ENCODE peak calls at places on chromosomes 2 and 18, in six cellular contexts. I, O, U, C, N and D are unnamed samples. For H3K36me3, the result is how much of the 10 kb centered on the place peaks cover.

GRCh38 chr2:113015655-113016054 is 10.4 kb downstream of the IL36A start:
- DNase-seq in I (no peak), C (no peak), N (no peak), O (no peak), U (no peak), D (no peak)

GRCh38 chr2:152348388-152348787 is 13.4 kb downstream of the FMNL2 start:
- DNase-seq in O (no peak), C (no peak), U (no peak), I (no peak), N (no peak), D (no peak)

GRCh38 chr2:205609036-205609607 is 73.2 kb upstream of the NRP2 start:
- DNase-seq in U (no peak), I (no peak), O (no peak), C (no peak), N (no peak), D (no peak)

GRCh38 chr2:177572236-177572671 is 179.7 kb downstream of the AGPS start:
- DNase-seq in O (no peak), I (no peak), C (no peak), U (no peak), N (no peak), D (no peak)

GRCh38 chr2:112758701-112759100 is 5.7 kb downstream of the CKAP2L start:
- DNase-seq in C (no peak), I (no peak), U (no peak), N (no peak), O (no peak), D (no peak)

GRCh38 chr2:101032100-101032776 is 30.1 kb downstream of the RPL31 start:
- DNase-seq in O (no peak), N (no peak), C (no peak), U (no peak), I (no peak), D (no peak)

GRCh38 chr2:174350018-174350417 is 15.3 kb downstream of the SP9 start:
- DNase-seq in O (no peak), I (no peak), U (no peak), N (no peak), C (no peak), D (no peak)

GRCh38 chr2:205755923-205756322 is 73.6 kb downstream of the NRP2 start:
- DNase-seq in C (no peak), O (peak), U (peak), I (no peak), N (no peak), D (no peak)

GRCh38 chr2:133557624-133558023 is 10.6 kb downstream of the NCKAP5 start:
- DNase-seq in I (no peak), N (no peak), O (no peak), U (no peak), C (no peak), D (no peak)

GRCh38 chr2:85185431-85185940 is 52.3 kb downstream of the TCF7L1 start:
- DNase-seq in U (no peak), O (no peak), N (no peak), I (no peak), C (no peak), D (no peak)

GRCh38 chr18:51801515-51801914 is 538.5 kb upstream of the DCC start:
- DNase-seq in O (no peak), I (no peak), U (no peak), N (no peak), C (no peak), D (no peak)

GRCh38 chr2:119647440-119648169 is 31.4 kb upstream of the TMEM177 start:
- DNase-seq in I (no peak), U (no peak), O (no peak), C (no peak), N (no peak), D (no peak)

GRCh38 chr18:57058734-57059133 is 88.2 kb upstream of the BOD1L2 start:
- DNase-seq in O (no peak), U (no peak), I (no peak), N (no peak), C (no peak), D (no peak)

GRCh38 chr2:118102433-118103082 is 14.3 kb downstream of the INSIG2 start:
- DNase-seq in C (no peak), N (no peak), I (no peak), U (no peak), O (no peak), D (no peak)
- H3K36me3 ChIP-seq in C (under half), N (under half), I (under half), U (under half), O (half or more), D (under half)

GRCh38 chr18:79717059-79717458 is 37.5 kb downstream of the CTDP1 start:
- DNase-seq in N (no peak), O (no peak), I (no peak), C (no peak), U (no peak), D (no peak)

GRCh38 chr18:79720359-79720733 is 40.7 kb downstream of the CTDP1 start:
- DNase-seq in C (no peak), O (no peak), U (no peak), I (no peak), N (no peak), D (no peak)

GRCh38 chr18:79718126-79718525 is 38.5 kb downstream of the CTDP1 start:
- DNase-seq in O (no peak), U (no peak), I (no peak), C (no peak), N (no peak), D (no peak)

GRCh38 chr18:79717555-79718074 is 38.0 kb downstream of the CTDP1 start:
- DNase-seq in O (no peak), I (no peak), C (no peak), N (no peak), U (no peak), D (no peak)

DNA sequence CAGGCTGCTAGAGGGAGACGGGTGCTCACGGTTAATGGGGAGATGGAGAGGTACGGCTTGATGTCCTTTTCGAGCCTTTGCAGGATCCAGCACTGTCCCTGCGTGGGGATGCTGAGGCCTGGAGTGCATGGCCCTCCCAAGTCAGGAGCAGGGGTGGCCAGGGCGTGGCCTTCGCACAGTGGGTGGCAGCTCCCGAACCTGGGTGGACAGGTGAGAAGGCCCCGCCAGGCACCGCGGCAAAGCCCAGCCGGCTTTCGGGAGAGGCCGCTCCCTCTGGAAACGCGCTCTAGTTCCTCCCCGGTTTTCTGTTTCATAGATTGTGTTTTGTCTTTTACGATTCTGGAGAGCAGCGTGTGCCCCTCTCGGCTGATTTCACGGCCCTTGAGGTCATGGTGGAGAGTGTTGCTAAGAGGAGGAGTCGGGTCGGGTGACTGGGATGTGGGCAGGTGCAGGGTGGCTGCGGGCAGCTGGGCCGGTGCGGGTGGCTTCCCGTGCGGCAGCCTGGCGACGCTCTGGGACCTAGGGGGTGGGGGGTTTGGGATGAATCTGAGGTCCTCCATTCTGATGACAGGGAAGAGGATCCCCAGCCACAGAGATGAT is 39.4 kb downstream of the CTDP1 start:
- DNase-seq in I (no peak), U (no peak), O (no peak), C (no peak), N (no peak), D (no peak)
- H3K36me3 ChIP-seq in I (under half), U (half or more), O (half or more), C (under half), N (under half), D (half or more)

GRCh38 chr2:232575404-232575746 is 24.9 kb downstream of the EIF4E2 start:
- DNase-seq in N (no peak), O (no peak), C (no peak), U (no peak), I (no peak), D (no peak)

GRCh38 chr2:232573042-232573441 is 22.6 kb downstream of the EIF4E2 start:
- DNase-seq in N (no peak), U (no peak), C (no peak), I (no peak), O (no peak), D (no peak)

GRCh38 chr2:232573821-232574435 is 23.4 kb downstream of the EIF4E2 start:
- DNase-seq in I (no peak), O (no peak), N (no peak), C (no peak), U (no peak), D (no peak)

GRCh38 chr2:232576995-232577394 is 26.5 kb downstream of the EIF4E2 start:
- DNase-seq in U (no peak), O (no peak), N (no peak), C (no peak), I (no peak), D (no peak)

GRCh38 chr2:232574674-232575403 is 24.4 kb downstream of the EIF4E2 start:
- DNase-seq in U (no peak), I (no peak), C (no peak), O (no peak), N (no peak), D (no peak)
- H3K36me3 ChIP-seq in U (half or more), I (under half), C (under half), O (half or more), N (under half), D (half or more)

DNA sequence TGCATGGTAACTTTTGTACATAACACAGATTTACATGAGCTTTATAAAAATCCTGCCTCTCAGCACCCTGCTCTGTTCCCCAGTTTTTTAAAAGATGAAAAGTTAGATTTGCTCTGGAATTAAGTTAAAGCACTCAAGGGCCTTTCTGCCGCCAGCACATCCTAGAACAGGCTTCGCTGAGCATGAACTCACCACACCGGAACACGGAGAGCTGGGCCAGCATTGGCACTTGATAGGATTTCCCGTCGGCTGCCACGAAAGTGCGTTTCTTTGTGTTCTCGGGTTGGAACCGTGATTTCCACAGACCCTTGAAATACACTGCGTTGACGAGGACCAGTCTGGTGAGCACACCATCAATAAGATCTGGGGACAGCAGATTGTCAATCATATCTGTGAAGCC is 34.3 kb downstream of the MRPL44 start:
- DNase-seq in U (no peak), C (no peak), I (no peak), O (no peak), N (no peak), D (no peak)
- H3K36me3 ChIP-seq in U (under half), C (under half), I (under half), O (under half), N (under half), D (under half)